ENCODE peak calls at places on chromosomes 3 and 15, in four cellular contexts. Q, A, V and D are unnamed samples.

GRCh38 chr3:59772416-59773408 is 722.9 kb upstream of the CFAP20DC start:
- DNase-seq in Q (peak; percentile 13), A (no peak), V (peak; percentile 15), D (no peak)

GRCh38 chr15:79357566-79357965 is 46.7 kb downstream of the TMED3 start:
- DNase-seq in Q (no peak), A (no peak), V (no peak), D (no peak)

GRCh38 chr3:58071480-58071971 is 63.3 kb downstream of the FLNB start:
- DNase-seq in Q (no peak), A (no peak), V (no peak), D (no peak)

GRCh38 chr3:183584246-183584913 is 28.9 kb upstream of the KLHL6 start:
- DNase-seq in Q (no peak), A (peak; percentile 30), V (no peak), D (no peak)

GRCh38 chr15:83598031-83598430 is 55.9 kb upstream of the ADAMTSL3 start:
- DNase-seq in Q (no peak), A (no peak), V (no peak), D (no peak)

GRCh38 chr15:84811828-84812227 is 5.3 kb upstream of the ALPK3 start:
- DNase-seq in Q (no peak), A (no peak), V (no peak), D (no peak)

GRCh38 chr3:194384569-194385001 is 14.5 kb downstream of the GP5 start:
- DNase-seq in Q (no peak), A (no peak), V (no peak), D (no peak)

GRCh38 chr3:67031986-67032385 is 33.9 kb downstream of the KBTBD8 start:
- DNase-seq in Q (no peak), A (no peak), V (no peak), D (no peak)

GRCh38 chr15:40739042-40739441 is 16.0 kb downstream of the RMDN3 start:
- DNase-seq in Q (no peak), A (no peak), V (no peak), D (no peak)